ENCODE peak calls at places on chromosomes 7 and 10, in five cellular contexts. N is GM23338, O is vagina, Q is SK-N-SH, E is prostate gland. S is an unnamed sample.

GRCh38 chr7:36945612-36946400 is 221.5 kb upstream of the AOAH start:
- DNase-seq in N (no peak), O (no peak), Q (peak; percentile 58), E (peak; percentile 77), S (peak; percentile 76)

GRCh38 chr10:96991313-96991841 is 159.3 kb downstream of the LCOR start:
- DNase-seq in N (no peak), O (no peak), Q (no peak), E (no peak), S (no peak)

GRCh38 chr10:77027141-77027540 is 610.5 kb downstream of the KCNMA1 start:
- DNase-seq in N (no peak), O (no peak), Q (no peak), E (no peak), S (no peak)

GRCh38 chr7:33816106-33816505 is 89.2 kb upstream of the BMPER start:
- DNase-seq in N (no peak), O (no peak), Q (no peak), E (no peak), S (no peak)

GRCh38 chr7:69429817-69430501 is 168.3 kb upstream of the AUTS2 start:
- DNase-seq in N (peak; percentile 43), O (no peak), Q (no peak), E (no peak), S (no peak)

GRCh38 chr7:94632338-94633024 is 23.5 kb downstream of the SGCE start:
- DNase-seq in N (peak; percentile 7), O (no peak), Q (no peak), E (no peak), S (no peak)

GRCh38 chr10:109411897-109412296 is 511.4 kb downstream of the XPNPEP1 start:
- DNase-seq in N (no peak), O (no peak), Q (no peak), E (no peak), S (no peak)

GRCh38 chr10:79424221-79425073 is 21.0 kb downstream of the ZCCHC24 start:
- DNase-seq in N (no peak), O (no peak), Q (no peak), E (peak; percentile 66), S (peak; percentile 86)

GRCh38 chr7:134083766-134084487 is 43.2 kb upstream of the LRGUK start:
- DNase-seq in N (no peak), O (no peak), Q (no peak), E (no peak), S (no peak)

GRCh38 chr7:44762726-44763522 is 14.3 kb downstream of the ZMIZ2 start:
- DNase-seq in N (no peak), O (no peak), Q (peak; percentile 39), E (no peak), S (no peak)

GRCh38 chr7:122885583-122886356 is 490 bp downstream of the CADPS2 start:
- DNase-seq in N (peak; percentile 69), O (no peak), Q (peak; percentile 79), E (peak; percentile 25), S (peak; percentile 37)

GRCh38 chr7:158013085-158013668 is 574.4 kb downstream of the PTPRN2 start:
- DNase-seq in N (no peak), O (no peak), Q (no peak), E (no peak), S (no peak)

GRCh38 chr7:48389977-48390376 is 218.7 kb downstream of the ABCA13 start:
- DNase-seq in N (no peak), O (no peak), Q (no peak), E (no peak), S (no peak)

GRCh38 chr7:17274551-17275245 is 23.8 kb upstream of the AHR start:
- DNase-seq in N (no peak), O (no peak), Q (no peak), E (no peak), S (no peak)

GRCh38 chr7:55212838-55213237 is 152.3 kb upstream of the LANCL2 start:
- DNase-seq in N (no peak), O (peak; percentile 80), Q (peak; percentile 74), E (no peak), S (no peak)

GRCh38 chr7:26293569-26294308 is 2.1 kb downstream of the SNX10 start:
- DNase-seq in N (no peak), O (no peak), Q (no peak), E (no peak), S (no peak)

GRCh38 chr7:26295015-26295414 is 3.4 kb downstream of the SNX10 start:
- DNase-seq in N (no peak), O (no peak), Q (no peak), E (no peak), S (no peak)

GRCh38 chr7:26291699-26292538 is at the start of gene SNX10:
- DNase-seq in N (peak; percentile 85), O (no peak), Q (peak; percentile 85), E (peak; percentile 23), S (peak; percentile 52)

GRCh38 chr7:26291251-26291650 is 411 bp upstream of the SNX10 start:
- DNase-seq in N (no peak), O (no peak), Q (no peak), E (no peak), S (no peak)

DNA sequence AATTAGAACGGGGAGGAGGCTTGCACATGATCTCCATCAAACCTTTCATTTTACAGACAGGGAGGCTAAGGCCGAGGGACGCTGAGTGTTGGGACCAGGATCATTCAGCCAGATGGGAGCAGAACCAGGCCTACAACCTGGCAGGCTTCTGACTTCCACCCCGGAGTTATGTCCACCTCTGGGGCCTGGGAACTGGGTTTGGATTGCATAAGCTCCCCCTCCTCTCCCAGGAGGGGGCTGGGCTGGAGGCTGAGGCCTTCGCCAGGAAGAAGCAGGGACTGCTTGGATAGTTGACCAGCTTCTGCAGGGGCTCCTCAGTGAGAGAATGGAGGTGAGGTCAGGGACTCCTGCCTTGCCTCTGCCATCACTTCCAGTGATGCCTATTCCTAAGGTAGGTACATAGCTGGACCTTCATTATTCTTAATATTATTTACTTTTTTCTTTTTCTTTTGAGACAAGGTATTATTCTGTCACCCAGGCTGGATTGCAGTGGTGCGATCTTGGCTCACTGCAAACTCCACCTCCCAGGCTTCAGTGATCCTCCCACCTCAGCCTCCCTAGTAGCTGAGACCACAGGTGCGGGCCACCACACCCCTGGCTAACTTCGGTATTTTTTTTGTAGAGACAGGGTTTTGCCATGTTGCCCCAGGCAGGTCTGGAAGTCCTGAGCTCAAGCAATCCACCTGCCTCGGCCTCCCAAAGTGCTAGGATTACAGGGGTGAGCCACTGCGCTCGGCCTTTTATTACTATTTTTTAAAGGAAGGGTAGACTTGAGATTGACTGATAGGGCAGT is 1.3 kb downstream of the SNX10 start:
- DNase-seq in N (peak; percentile 42), O (no peak), Q (peak; percentile 34), E (no peak), S (no peak)
- TF ChIP-seq POLR2AphosphoS5 in N (no peak), O (no peak), Q (no peak), E (no peak), S (no peak)

DNA sequence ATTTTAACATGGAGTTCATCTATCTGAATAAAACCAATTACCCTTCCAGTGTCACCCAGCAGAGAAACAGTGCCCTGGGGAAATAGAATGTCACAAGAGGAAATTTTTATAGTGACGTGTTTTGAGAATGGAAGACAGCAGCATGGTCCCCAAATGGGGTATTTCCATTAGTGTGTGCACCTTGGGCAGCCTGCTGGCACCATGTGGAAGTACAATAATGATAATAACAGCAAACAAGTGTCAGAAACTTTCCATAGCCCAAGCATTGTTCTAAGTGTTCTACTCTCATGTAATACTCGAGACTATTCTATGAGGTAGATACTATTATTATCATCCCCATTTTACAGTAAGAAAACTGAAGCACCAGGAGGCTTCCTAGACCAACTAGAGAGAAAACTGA is 2.2 kb upstream of the PDE1C start:
- DNase-seq in N (no peak), O (peak; percentile 32), Q (no peak), E (no peak), S (no peak)
- TF ChIP-seq CTCF in N (peak; percentile 7), O (no peak), Q (peak; percentile 43), E (no peak), S (no peak)

GRCh38 chr10:101441539-101442455 is 87.8 kb downstream of the BTRC start:
- DNase-seq in N (peak; percentile 81), O (no peak), Q (peak; percentile 65), E (no peak), S (no peak)
- TF ChIP-seq POLR2AphosphoS5 in N (no peak), O (no peak), Q (no peak), E (no peak), S (no peak)

DNA sequence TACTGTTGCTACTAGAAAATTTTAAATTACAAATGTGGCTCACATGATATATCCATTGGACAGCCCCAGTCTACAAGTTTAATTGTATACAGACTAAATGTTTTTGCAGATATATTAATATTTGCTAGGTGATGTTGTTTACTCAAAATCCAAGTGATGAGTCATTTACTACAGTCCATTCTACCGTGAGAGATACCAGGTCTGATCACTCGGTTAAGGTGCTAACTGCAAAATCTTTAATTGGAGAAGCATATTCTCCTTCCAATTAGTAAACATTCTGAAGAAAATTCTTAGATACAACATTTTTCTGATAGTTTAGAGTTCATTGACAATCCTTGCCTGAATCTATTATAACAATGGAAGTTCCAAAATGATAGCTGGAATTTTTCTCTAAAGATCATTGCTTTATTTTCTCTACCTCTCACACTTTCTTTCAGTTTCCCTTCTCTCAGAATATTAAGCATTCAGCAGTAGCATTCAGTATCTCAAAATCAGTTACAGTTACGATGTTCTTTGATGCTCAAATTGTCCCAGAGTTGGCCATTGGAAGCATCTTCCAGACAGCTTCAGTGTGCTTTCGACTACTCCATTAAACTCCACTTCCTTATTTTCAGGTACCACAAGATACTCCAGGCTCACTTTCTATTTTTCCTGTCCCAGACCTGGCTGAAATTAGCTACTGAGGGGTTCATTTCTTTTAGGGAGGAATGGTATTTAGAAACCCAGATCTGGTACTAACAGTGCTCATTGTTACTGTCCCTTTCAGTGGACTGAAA is 2.3 kb downstream of the ABCB1 start:
- DNase-seq in N (no peak), O (no peak), Q (no peak), E (no peak), S (no peak)
- TF ChIP-seq CTCF in N (no peak), O (no peak), Q (no peak), E (no peak), S (no peak)

GRCh38 chr10:43825984-43826383 is 177.3 kb upstream of the ZNF32 start:
- DNase-seq in N (no peak), O (no peak), Q (no peak), E (no peak), S (no peak)

GRCh38 chr10:43825421-43825820 is 176.7 kb upstream of the ZNF32 start:
- DNase-seq in N (no peak), O (no peak), Q (no peak), E (no peak), S (no peak)

GRCh38 chr10:43822509-43823236 is 174.0 kb upstream of the ZNF32 start:
- DNase-seq in N (no peak), O (no peak), Q (no peak), E (no peak), S (no peak)

GRCh38 chr10:43823237-43823605 is 174.5 kb upstream of the ZNF32 start:
- DNase-seq in N (no peak), O (no peak), Q (no peak), E (no peak), S (no peak)

GRCh38 chr10:43824934-43825333 is 176.3 kb upstream of the ZNF32 start:
- DNase-seq in N (no peak), O (no peak), Q (no peak), E (no peak), S (no peak)
- TF ChIP-seq POLR2AphosphoS5 in N (no peak), O (peak; percentile 54), Q (no peak), E (peak; percentile 19), S (peak; percentile 29)

GRCh38 chr10:117163061-117163953 is 25.2 kb upstream of the VAX1 start:
- DNase-seq in N (peak; percentile 81), O (no peak), Q (peak; percentile 79), E (no peak), S (no peak)
- TF ChIP-seq CTCF in N (peak; percentile 24), O (no peak), Q (peak; percentile 24), E (no peak), S (no peak)

S was measured in stomach.